ENCODE peak calls at places on chromosomes 1 and 21, in six cellular contexts. One of them, this sample, is unnamed.
A peak's percentile ranks its signal among the peaks of the same experiment; 100 is the strongest.

GRCh38 chr1:218473527-218473926 is 128.4 kb downstream of the TGFB2 start:
- DNase-seq in H1: no peak
- DNase-seq in WTC11: no peak
- DNase-seq in K562: no peak
- DNase-seq in HepG2: no peak
- DNase-seq in GM12878: no peak
- DNase-seq in this sample: no peak

GRCh38 chr21:26087223-26087918 is 83.2 kb downstream of the APP start:
- DNase-seq in H1: no peak
- DNase-seq in WTC11: no peak
- DNase-seq in K562: no peak
- DNase-seq in HepG2: no peak
- DNase-seq in GM12878: no peak
- DNase-seq in this sample: no peak

GRCh38 chr1:65066766-65067490 is 81.1 kb upstream of the AK4 start:
- DNase-seq in H1: peak; percentile 73
- DNase-seq in WTC11: peak; percentile 66
- DNase-seq in K562: peak; percentile 83
- DNase-seq in HepG2: no peak
- DNase-seq in GM12878: no peak
- DNase-seq in this sample: peak; percentile 90

GRCh38 chr1:38585038-38585420 is 274.5 kb downstream of the RRAGC start:
- DNase-seq in H1: no peak
- DNase-seq in WTC11: no peak
- DNase-seq in K562: no peak
- DNase-seq in HepG2: no peak
- DNase-seq in GM12878: no peak
- DNase-seq in this sample: no peak

GRCh38 chr1:197103295-197103694 is 36.2 kb upstream of the F13B start:
- DNase-seq in H1: no peak
- DNase-seq in WTC11: no peak
- DNase-seq in K562: no peak
- DNase-seq in HepG2: no peak
- DNase-seq in GM12878: no peak
- DNase-seq in this sample: no peak

GRCh38 chr1:234730110-234730509 is 120.1 kb upstream of the IRF2BP2 start:
- DNase-seq in H1: no peak
- DNase-seq in WTC11: no peak
- DNase-seq in K562: no peak
- DNase-seq in HepG2: no peak
- DNase-seq in GM12878: peak; percentile 17
- DNase-seq in this sample: no peak

GRCh38 chr1:41286992-41287391 is 44.9 kb upstream of the SCMH1 start:
- DNase-seq in H1: no peak
- DNase-seq in WTC11: no peak
- DNase-seq in K562: no peak
- DNase-seq in HepG2: no peak
- DNase-seq in GM12878: no peak
- DNase-seq in this sample: no peak

GRCh38 chr1:221161571-221162041 is 282.4 kb downstream of the HLX start:
- DNase-seq in H1: no peak
- DNase-seq in WTC11: no peak
- DNase-seq in K562: no peak
- DNase-seq in HepG2: no peak
- DNase-seq in GM12878: no peak
- DNase-seq in this sample: no peak

GRCh38 chr1:39110325-39110851 is 84.2 kb downstream of the NDUFS5 start:
- DNase-seq in H1: no peak
- DNase-seq in WTC11: no peak
- DNase-seq in K562: no peak
- DNase-seq in HepG2: no peak
- DNase-seq in GM12878: no peak
- DNase-seq in this sample: no peak

GRCh38 chr1:87478231-87478630 is 149.6 kb downstream of the LMO4 start:
- DNase-seq in H1: peak; percentile 53
- DNase-seq in WTC11: peak; percentile 53
- DNase-seq in K562: no peak
- DNase-seq in HepG2: no peak
- DNase-seq in GM12878: no peak
- DNase-seq in this sample: peak; percentile 69

GRCh38 chr1:88802950-88803349 is 88.4 kb downstream of the GTF2B start:
- DNase-seq in H1: no peak
- DNase-seq in WTC11: no peak
- DNase-seq in K562: no peak
- DNase-seq in HepG2: no peak
- DNase-seq in GM12878: no peak
- DNase-seq in this sample: no peak

GRCh38 chr1:100187912-100188311 is 9.9 kb upstream of the LRRC39 start:
- DNase-seq in H1: no peak
- DNase-seq in WTC11: no peak
- DNase-seq in K562: no peak
- DNase-seq in HepG2: peak; percentile 17
- DNase-seq in GM12878: no peak
- DNase-seq in this sample: no peak

GRCh38 chr1:81802601-81803422 is 2.1 kb downstream of the ADGRL2 start:
- DNase-seq in H1: peak; percentile 70
- DNase-seq in WTC11: peak; percentile 61
- DNase-seq in K562: no peak
- DNase-seq in HepG2: no peak
- DNase-seq in GM12878: no peak
- DNase-seq in this sample: peak; percentile 58

GRCh38 chr1:74396942-74397341 is 115.5 kb downstream of the LRRC53 start:
- DNase-seq in H1: no peak
- DNase-seq in WTC11: no peak
- DNase-seq in K562: no peak
- DNase-seq in HepG2: no peak
- DNase-seq in GM12878: no peak
- DNase-seq in this sample: no peak

GRCh38 chr1:214720561-214720960 is 117.6 kb downstream of the CENPF start:
- DNase-seq in H1: no peak
- DNase-seq in WTC11: no peak
- DNase-seq in K562: no peak
- DNase-seq in HepG2: no peak
- DNase-seq in GM12878: no peak
- DNase-seq in this sample: no peak

GRCh38 chr1:240491156-240491555 is 120.8 kb downstream of the GREM2 start:
- DNase-seq in H1: no peak
- DNase-seq in WTC11: no peak
- DNase-seq in K562: no peak
- DNase-seq in HepG2: no peak
- DNase-seq in GM12878: no peak
- DNase-seq in this sample: peak; percentile 29

GRCh38 chr1:60922304-60922703 is 160.1 kb upstream of the NFIA start:
- DNase-seq in H1: no peak
- DNase-seq in WTC11: no peak
- DNase-seq in K562: no peak
- DNase-seq in HepG2: no peak
- DNase-seq in GM12878: no peak
- DNase-seq in this sample: no peak

GRCh38 chr1:61050541-61051454 is 31.6 kb upstream of the NFIA start:
- DNase-seq in H1: peak; percentile 68
- DNase-seq in WTC11: peak; percentile 53
- DNase-seq in K562: peak; percentile 76
- DNase-seq in HepG2: no peak
- DNase-seq in GM12878: no peak
- DNase-seq in this sample: peak; percentile 49

GRCh38 chr1:196660912-196661311 is 9.1 kb downstream of the CFH start:
- DNase-seq in H1: no peak
- DNase-seq in WTC11: no peak
- DNase-seq in K562: peak; percentile 49
- DNase-seq in HepG2: no peak
- DNase-seq in GM12878: no peak
- DNase-seq in this sample: peak; percentile 73

GRCh38 chr1:24086466-24086865 is 25.5 kb downstream of the MYOM3 start:
- DNase-seq in H1: no peak
- DNase-seq in WTC11: no peak
- DNase-seq in K562: no peak
- DNase-seq in HepG2: no peak
- DNase-seq in GM12878: no peak
- DNase-seq in this sample: no peak

GRCh38 chr1:21051177-21051576 is 125.5 kb downstream of the EIF4G3 start:
- DNase-seq in H1: no peak
- DNase-seq in WTC11: no peak
- DNase-seq in K562: no peak
- DNase-seq in HepG2: no peak
- DNase-seq in GM12878: no peak
- DNase-seq in this sample: no peak

GRCh38 chr1:29708381-29708780 is 472.1 kb downstream of the PTPRU start:
- DNase-seq in H1: no peak
- DNase-seq in WTC11: no peak
- DNase-seq in K562: no peak
- DNase-seq in HepG2: no peak
- DNase-seq in GM12878: no peak
- DNase-seq in this sample: no peak

GRCh38 chr1:193311226-193311948 is 125.0 kb upstream of the B3GALT2 start:
- DNase-seq in H1: no peak
- DNase-seq in WTC11: no peak
- DNase-seq in K562: no peak
- DNase-seq in HepG2: no peak
- DNase-seq in GM12878: no peak
- DNase-seq in this sample: no peak

GRCh38 chr1:3453891-3454810 is at the start of gene ARHGEF16:
- DNase-seq in H1: peak; percentile 88
- DNase-seq in WTC11: peak; percentile 87
- DNase-seq in K562: peak; percentile 91
- DNase-seq in HepG2: peak; percentile 72
- DNase-seq in GM12878: no peak
- DNase-seq in this sample: peak; percentile 93

GRCh38 chr1:201675143-201675542 is 136.2 kb downstream of the NAV1 start:
- DNase-seq in H1: no peak
- DNase-seq in WTC11: no peak
- DNase-seq in K562: no peak
- DNase-seq in HepG2: no peak
- DNase-seq in GM12878: no peak
- DNase-seq in this sample: no peak

GRCh38 chr1:223811634-223812101 is 34.1 kb downstream of the TP53BP2 start:
- DNase-seq in H1: no peak
- DNase-seq in WTC11: no peak
- DNase-seq in K562: no peak
- DNase-seq in HepG2: peak; percentile 16
- DNase-seq in GM12878: no peak
- DNase-seq in this sample: peak; percentile 51

GRCh38 chr1:198246331-198246730 is 89.5 kb downstream of the NEK7 start:
- DNase-seq in H1: no peak
- DNase-seq in WTC11: no peak
- DNase-seq in K562: no peak
- DNase-seq in HepG2: no peak
- DNase-seq in GM12878: no peak
- DNase-seq in this sample: no peak

GRCh38 chr1:22710688-22711024 is at the start of gene EPHB2:
- DNase-seq in H1: peak; percentile 75
- DNase-seq in WTC11: peak; percentile 42
- DNase-seq in K562: peak; percentile 84
- DNase-seq in HepG2: no peak
- DNase-seq in GM12878: no peak
- DNase-seq in this sample: peak; percentile 55
- TF ChIP-seq CREB1 in H1: no peak
- TF ChIP-seq CREB1 in WTC11: no peak
- TF ChIP-seq CREB1 in K562: no peak
- TF ChIP-seq CREB1 in HepG2: no peak
- TF ChIP-seq CREB1 in GM12878: no peak
- TF ChIP-seq CREB1 in this sample: no peak

DNA sequence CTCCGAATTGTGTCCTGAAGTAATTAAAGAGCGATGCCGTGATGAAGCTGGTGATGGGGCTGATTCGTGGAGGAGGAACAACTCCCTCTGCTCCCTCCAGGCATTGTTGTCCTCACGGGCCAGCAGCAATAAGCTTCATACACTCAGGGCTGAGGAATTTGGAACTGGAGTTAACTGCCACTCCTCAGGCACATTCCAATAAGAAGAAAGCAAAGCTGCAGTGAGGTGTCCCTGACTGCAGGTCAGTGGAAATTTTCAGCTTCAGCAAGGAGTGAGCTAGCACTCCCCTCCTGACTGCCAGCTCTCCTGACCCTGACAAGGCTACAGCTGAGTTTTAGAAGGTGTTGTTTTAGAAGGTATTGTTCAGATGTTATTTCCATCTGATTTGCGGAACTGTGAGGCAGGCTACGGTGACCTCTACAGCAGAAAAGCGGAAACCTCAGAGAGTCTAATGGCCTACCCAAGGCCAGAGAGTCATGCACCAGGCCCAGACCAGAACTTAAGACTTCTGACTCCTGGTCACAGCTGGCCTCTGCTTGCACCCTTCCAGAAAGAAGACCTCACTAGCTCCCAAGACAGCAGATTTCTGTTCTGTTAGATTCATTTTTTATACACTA is 148.8 kb downstream of the TGFBR3 start:
- DNase-seq in H1: no peak
- DNase-seq in WTC11: no peak
- DNase-seq in K562: no peak
- DNase-seq in HepG2: peak; percentile 87
- DNase-seq in GM12878: no peak
- DNase-seq in this sample: peak; percentile 70
- TF ChIP-seq CREB1 in H1: no peak
- TF ChIP-seq CREB1 in WTC11: no peak
- TF ChIP-seq CREB1 in K562: no peak
- TF ChIP-seq CREB1 in HepG2: no peak
- TF ChIP-seq CREB1 in GM12878: no peak
- TF ChIP-seq CREB1 in this sample: no peak

DNA sequence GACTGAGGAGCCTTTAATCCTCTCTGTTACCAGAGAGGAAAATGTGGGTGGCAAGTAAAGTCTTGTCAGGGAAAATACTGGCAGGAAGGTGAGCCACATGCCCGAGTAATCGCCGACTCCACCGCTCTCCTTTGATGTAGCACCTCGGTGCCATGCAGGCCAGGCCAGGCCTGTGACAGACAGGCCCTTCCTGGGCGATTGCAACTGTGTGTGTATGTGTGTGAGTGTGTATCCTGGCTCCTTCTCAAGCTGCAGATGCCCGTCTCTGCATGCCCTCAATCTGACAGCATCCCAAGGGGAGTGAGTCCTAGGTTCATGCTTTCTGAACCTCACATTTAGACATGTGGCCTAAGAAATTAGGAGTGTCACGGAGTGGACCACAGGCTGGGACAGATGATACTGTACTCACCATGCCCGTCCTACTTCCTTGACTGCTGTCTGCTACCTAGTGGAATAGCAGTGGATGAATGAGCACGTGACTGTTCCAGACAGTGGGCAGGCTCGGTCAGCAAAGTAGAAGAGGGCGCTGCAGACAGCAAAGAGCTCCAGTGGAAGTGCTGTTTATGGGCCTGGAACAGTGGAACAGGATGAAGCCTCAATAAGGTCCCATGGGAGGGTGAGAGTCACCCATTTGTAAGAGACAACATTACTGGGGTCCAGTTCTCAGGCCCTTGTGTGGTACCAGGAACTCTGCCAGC is 25.3 kb downstream of the SERTAD4 start:
- DNase-seq in H1: no peak
- DNase-seq in WTC11: no peak
- DNase-seq in K562: no peak
- DNase-seq in HepG2: no peak
- DNase-seq in GM12878: no peak
- DNase-seq in this sample: no peak
- TF ChIP-seq CREB1 in H1: no peak
- TF ChIP-seq CREB1 in WTC11: no peak
- TF ChIP-seq CREB1 in K562: no peak
- TF ChIP-seq CREB1 in HepG2: no peak
- TF ChIP-seq CREB1 in GM12878: no peak
- TF ChIP-seq CREB1 in this sample: no peak

DNA sequence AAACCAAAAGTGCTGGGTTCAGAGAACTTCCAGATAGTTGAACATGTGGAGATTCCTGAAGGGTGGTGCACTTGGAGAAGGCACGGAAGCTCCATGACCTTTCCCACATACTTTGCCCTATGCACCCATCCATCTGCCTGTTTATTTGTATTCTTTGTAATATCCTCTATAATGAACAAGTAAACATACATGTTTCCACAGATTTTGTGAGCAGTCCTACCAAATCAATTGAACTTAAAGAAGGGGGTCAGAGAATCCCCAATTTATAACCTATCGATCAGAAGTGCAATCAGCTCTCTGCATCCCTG is 121.4 kb downstream of the ADSS2 start:
- DNase-seq in H1: no peak
- DNase-seq in WTC11: no peak
- DNase-seq in K562: no peak
- DNase-seq in HepG2: no peak
- DNase-seq in GM12878: no peak
- DNase-seq in this sample: no peak
- TF ChIP-seq CREB1 in H1: no peak
- TF ChIP-seq CREB1 in WTC11: no peak
- TF ChIP-seq CREB1 in K562: no peak
- TF ChIP-seq CREB1 in HepG2: no peak
- TF ChIP-seq CREB1 in GM12878: no peak
- TF ChIP-seq CREB1 in this sample: no peak

This sample was measured in GM23338.